ENCODE peak calls at places on chromosomes 2 and 18, in seven cellular contexts. One of them, this sample, is unnamed.

GRCh38 chr2:223930002-223930976 is 14.8 kb downstream of the WDFY1 start:
- DNase-seq in progenitor cell of endocrine pancreas: no peak
- DNase-seq in stimulated activated CD8-positive, alpha-beta memory T cell treated with anti-CD3 and anti-CD28 coated beads, Interleukin-12 subunit alpha, Interleukin-12 subunit beta, amount 100 ng/mL, for 4 hours: no peak
- DNase-seq in epithelial cell of proximal tubule: peak; percentile 55
- DNase-seq in stimulated activated CD4-positive, alpha-beta T cell treated with anti-CD3 and anti-CD28 coated beads, TNF-alpha, amount 100 ng/mL, for 1 hour: no peak
- DNase-seq in lower leg skin: peak; percentile 58
- DNase-seq in M059J: no peak
- DNase-seq in this sample: no peak

GRCh38 chr18:72866901-72867701 is 686 bp downstream of the NETO1 start:
- DNase-seq in stimulated activated CD4-positive, alpha-beta T cell treated with anti-CD3 and anti-CD28 coated beads, TNF-alpha, amount 100 ng/mL, for 1 hour: no peak
- DNase-seq in stimulated activated CD8-positive, alpha-beta memory T cell treated with anti-CD3 and anti-CD28 coated beads, Interleukin-12 subunit alpha, Interleukin-12 subunit beta, amount 100 ng/mL, for 4 hours: no peak
- DNase-seq in progenitor cell of endocrine pancreas: peak; percentile 27
- DNase-seq in M059J: no peak
- DNase-seq in lower leg skin: no peak
- DNase-seq in epithelial cell of proximal tubule: no peak
- DNase-seq in this sample: peak; percentile 50

GRCh38 chr2:219689676-219690628 is 62.5 kb downstream of the SLC4A3 start:
- DNase-seq in M059J: peak; percentile 73
- DNase-seq in stimulated activated CD8-positive, alpha-beta memory T cell treated with anti-CD3 and anti-CD28 coated beads, Interleukin-12 subunit alpha, Interleukin-12 subunit beta, amount 100 ng/mL, for 4 hours: no peak
- DNase-seq in progenitor cell of endocrine pancreas: no peak
- DNase-seq in stimulated activated CD4-positive, alpha-beta T cell treated with anti-CD3 and anti-CD28 coated beads, TNF-alpha, amount 100 ng/mL, for 1 hour: no peak
- DNase-seq in epithelial cell of proximal tubule: no peak
- DNase-seq in lower leg skin: peak; percentile 34
- DNase-seq in this sample: peak; percentile 55

GRCh38 chr2:128600606-128601297 is 282.1 kb upstream of the HS6ST1 start:
- DNase-seq in epithelial cell of proximal tubule: no peak
- DNase-seq in M059J: no peak
- DNase-seq in stimulated activated CD8-positive, alpha-beta memory T cell treated with anti-CD3 and anti-CD28 coated beads, Interleukin-12 subunit alpha, Interleukin-12 subunit beta, amount 100 ng/mL, for 4 hours: no peak
- DNase-seq in progenitor cell of endocrine pancreas: no peak
- DNase-seq in stimulated activated CD4-positive, alpha-beta T cell treated with anti-CD3 and anti-CD28 coated beads, TNF-alpha, amount 100 ng/mL, for 1 hour: no peak
- DNase-seq in lower leg skin: no peak
- DNase-seq in this sample: no peak

GRCh38 chr2:47784349-47784851 is 1.5 kb downstream of the MSH6 start:
- DNase-seq in progenitor cell of endocrine pancreas: no peak
- DNase-seq in lower leg skin: no peak
- DNase-seq in epithelial cell of proximal tubule: no peak
- DNase-seq in stimulated activated CD4-positive, alpha-beta T cell treated with anti-CD3 and anti-CD28 coated beads, TNF-alpha, amount 100 ng/mL, for 1 hour: no peak
- DNase-seq in stimulated activated CD8-positive, alpha-beta memory T cell treated with anti-CD3 and anti-CD28 coated beads, Interleukin-12 subunit alpha, Interleukin-12 subunit beta, amount 100 ng/mL, for 4 hours: no peak
- DNase-seq in M059J: no peak
- DNase-seq in this sample: peak; percentile 26

GRCh38 chr18:58847383-58848071 is 17.1 kb upstream of the ZNF532 start:
- DNase-seq in epithelial cell of proximal tubule: no peak
- DNase-seq in lower leg skin: no peak
- DNase-seq in stimulated activated CD4-positive, alpha-beta T cell treated with anti-CD3 and anti-CD28 coated beads, TNF-alpha, amount 100 ng/mL, for 1 hour: no peak
- DNase-seq in stimulated activated CD8-positive, alpha-beta memory T cell treated with anti-CD3 and anti-CD28 coated beads, Interleukin-12 subunit alpha, Interleukin-12 subunit beta, amount 100 ng/mL, for 4 hours: no peak
- DNase-seq in M059J: no peak
- DNase-seq in progenitor cell of endocrine pancreas: no peak
- DNase-seq in this sample: peak; percentile 28

GRCh38 chr2:46333912-46334311 is 36.7 kb downstream of the EPAS1 start:
- DNase-seq in progenitor cell of endocrine pancreas: no peak
- DNase-seq in lower leg skin: no peak
- DNase-seq in stimulated activated CD4-positive, alpha-beta T cell treated with anti-CD3 and anti-CD28 coated beads, TNF-alpha, amount 100 ng/mL, for 1 hour: no peak
- DNase-seq in epithelial cell of proximal tubule: no peak
- DNase-seq in M059J: peak; percentile 58
- DNase-seq in stimulated activated CD8-positive, alpha-beta memory T cell treated with anti-CD3 and anti-CD28 coated beads, Interleukin-12 subunit alpha, Interleukin-12 subunit beta, amount 100 ng/mL, for 4 hours: no peak
- DNase-seq in this sample: no peak

GRCh38 chr2:118496870-118497611 is 350.4 kb downstream of the EN1 start:
- DNase-seq in lower leg skin: no peak
- DNase-seq in epithelial cell of proximal tubule: no peak
- DNase-seq in progenitor cell of endocrine pancreas: no peak
- DNase-seq in M059J: no peak
- DNase-seq in stimulated activated CD8-positive, alpha-beta memory T cell treated with anti-CD3 and anti-CD28 coated beads, Interleukin-12 subunit alpha, Interleukin-12 subunit beta, amount 100 ng/mL, for 4 hours: no peak
- DNase-seq in stimulated activated CD4-positive, alpha-beta T cell treated with anti-CD3 and anti-CD28 coated beads, TNF-alpha, amount 100 ng/mL, for 1 hour: no peak
- DNase-seq in this sample: no peak

GRCh38 chr2:44759823-44760222 is 181.7 kb upstream of the SIX3 start:
- DNase-seq in stimulated activated CD4-positive, alpha-beta T cell treated with anti-CD3 and anti-CD28 coated beads, TNF-alpha, amount 100 ng/mL, for 1 hour: no peak
- DNase-seq in epithelial cell of proximal tubule: no peak
- DNase-seq in stimulated activated CD8-positive, alpha-beta memory T cell treated with anti-CD3 and anti-CD28 coated beads, Interleukin-12 subunit alpha, Interleukin-12 subunit beta, amount 100 ng/mL, for 4 hours: no peak
- DNase-seq in lower leg skin: no peak
- DNase-seq in progenitor cell of endocrine pancreas: no peak
- DNase-seq in M059J: no peak
- DNase-seq in this sample: no peak

GRCh38 chr2:105977212-105977611 is 216.9 kb downstream of the UXS1 start:
- DNase-seq in stimulated activated CD8-positive, alpha-beta memory T cell treated with anti-CD3 and anti-CD28 coated beads, Interleukin-12 subunit alpha, Interleukin-12 subunit beta, amount 100 ng/mL, for 4 hours: no peak
- DNase-seq in epithelial cell of proximal tubule: no peak
- DNase-seq in progenitor cell of endocrine pancreas: no peak
- DNase-seq in stimulated activated CD4-positive, alpha-beta T cell treated with anti-CD3 and anti-CD28 coated beads, TNF-alpha, amount 100 ng/mL, for 1 hour: no peak
- DNase-seq in lower leg skin: no peak
- DNase-seq in M059J: peak; percentile 87
- DNase-seq in this sample: no peak

GRCh38 chr2:7837232-7837760 is 844.6 kb upstream of the ID2 start:
- DNase-seq in stimulated activated CD8-positive, alpha-beta memory T cell treated with anti-CD3 and anti-CD28 coated beads, Interleukin-12 subunit alpha, Interleukin-12 subunit beta, amount 100 ng/mL, for 4 hours: no peak
- DNase-seq in M059J: no peak
- DNase-seq in epithelial cell of proximal tubule: no peak
- DNase-seq in progenitor cell of endocrine pancreas: no peak
- DNase-seq in lower leg skin: no peak
- DNase-seq in stimulated activated CD4-positive, alpha-beta T cell treated with anti-CD3 and anti-CD28 coated beads, TNF-alpha, amount 100 ng/mL, for 1 hour: no peak
- DNase-seq in this sample: no peak

GRCh38 chr2:60391250-60392013 is 162.0 kb downstream of the BCL11A start:
- DNase-seq in stimulated activated CD8-positive, alpha-beta memory T cell treated with anti-CD3 and anti-CD28 coated beads, Interleukin-12 subunit alpha, Interleukin-12 subunit beta, amount 100 ng/mL, for 4 hours: no peak
- DNase-seq in epithelial cell of proximal tubule: no peak
- DNase-seq in progenitor cell of endocrine pancreas: no peak
- DNase-seq in lower leg skin: no peak
- DNase-seq in M059J: no peak
- DNase-seq in stimulated activated CD4-positive, alpha-beta T cell treated with anti-CD3 and anti-CD28 coated beads, TNF-alpha, amount 100 ng/mL, for 1 hour: no peak
- DNase-seq in this sample: no peak

GRCh38 chr18:36451454-36452251 is 154.1 kb downstream of the FHOD3 start:
- DNase-seq in stimulated activated CD8-positive, alpha-beta memory T cell treated with anti-CD3 and anti-CD28 coated beads, Interleukin-12 subunit alpha, Interleukin-12 subunit beta, amount 100 ng/mL, for 4 hours: no peak
- DNase-seq in stimulated activated CD4-positive, alpha-beta T cell treated with anti-CD3 and anti-CD28 coated beads, TNF-alpha, amount 100 ng/mL, for 1 hour: no peak
- DNase-seq in M059J: no peak
- DNase-seq in progenitor cell of endocrine pancreas: no peak
- DNase-seq in lower leg skin: no peak
- DNase-seq in epithelial cell of proximal tubule: no peak
- DNase-seq in this sample: no peak

GRCh38 chr18:49843131-49843530 is 29.8 kb upstream of the ACAA2 start:
- DNase-seq in epithelial cell of proximal tubule: no peak
- DNase-seq in stimulated activated CD8-positive, alpha-beta memory T cell treated with anti-CD3 and anti-CD28 coated beads, Interleukin-12 subunit alpha, Interleukin-12 subunit beta, amount 100 ng/mL, for 4 hours: no peak
- DNase-seq in stimulated activated CD4-positive, alpha-beta T cell treated with anti-CD3 and anti-CD28 coated beads, TNF-alpha, amount 100 ng/mL, for 1 hour: no peak
- DNase-seq in lower leg skin: no peak
- DNase-seq in M059J: no peak
- DNase-seq in progenitor cell of endocrine pancreas: no peak
- DNase-seq in this sample: no peak

GRCh38 chr18:73752965-73753364 is 394.7 kb downstream of the FBXO15 start:
- DNase-seq in epithelial cell of proximal tubule: no peak
- DNase-seq in stimulated activated CD4-positive, alpha-beta T cell treated with anti-CD3 and anti-CD28 coated beads, TNF-alpha, amount 100 ng/mL, for 1 hour: no peak
- DNase-seq in lower leg skin: no peak
- DNase-seq in progenitor cell of endocrine pancreas: no peak
- DNase-seq in M059J: peak; percentile 23
- DNase-seq in stimulated activated CD8-positive, alpha-beta memory T cell treated with anti-CD3 and anti-CD28 coated beads, Interleukin-12 subunit alpha, Interleukin-12 subunit beta, amount 100 ng/mL, for 4 hours: no peak
- DNase-seq in this sample: no peak

GRCh38 chr2:128746356-128746755 is 427.7 kb upstream of the HS6ST1 start:
- DNase-seq in epithelial cell of proximal tubule: no peak
- DNase-seq in lower leg skin: no peak
- DNase-seq in progenitor cell of endocrine pancreas: no peak
- DNase-seq in stimulated activated CD8-positive, alpha-beta memory T cell treated with anti-CD3 and anti-CD28 coated beads, Interleukin-12 subunit alpha, Interleukin-12 subunit beta, amount 100 ng/mL, for 4 hours: no peak
- DNase-seq in M059J: no peak
- DNase-seq in stimulated activated CD4-positive, alpha-beta T cell treated with anti-CD3 and anti-CD28 coated beads, TNF-alpha, amount 100 ng/mL, for 1 hour: no peak
- DNase-seq in this sample: no peak

GRCh38 chr2:236557894-236558532 is 11.6 kb upstream of the ACKR3 start:
- DNase-seq in M059J: no peak
- DNase-seq in progenitor cell of endocrine pancreas: no peak
- DNase-seq in lower leg skin: no peak
- DNase-seq in stimulated activated CD4-positive, alpha-beta T cell treated with anti-CD3 and anti-CD28 coated beads, TNF-alpha, amount 100 ng/mL, for 1 hour: no peak
- DNase-seq in epithelial cell of proximal tubule: no peak
- DNase-seq in stimulated activated CD8-positive, alpha-beta memory T cell treated with anti-CD3 and anti-CD28 coated beads, Interleukin-12 subunit alpha, Interleukin-12 subunit beta, amount 100 ng/mL, for 4 hours: no peak
- DNase-seq in this sample: no peak

GRCh38 chr2:69211111-69211510 is 175.9 kb downstream of the GFPT1 start:
- DNase-seq in M059J: no peak
- DNase-seq in stimulated activated CD4-positive, alpha-beta T cell treated with anti-CD3 and anti-CD28 coated beads, TNF-alpha, amount 100 ng/mL, for 1 hour: no peak
- DNase-seq in progenitor cell of endocrine pancreas: no peak
- DNase-seq in epithelial cell of proximal tubule: no peak
- DNase-seq in stimulated activated CD8-positive, alpha-beta memory T cell treated with anti-CD3 and anti-CD28 coated beads, Interleukin-12 subunit alpha, Interleukin-12 subunit beta, amount 100 ng/mL, for 4 hours: no peak
- DNase-seq in lower leg skin: no peak
- DNase-seq in this sample: no peak

GRCh38 chr2:156657809-156658208 is 221.6 kb downstream of the GPD2 start:
- DNase-seq in stimulated activated CD4-positive, alpha-beta T cell treated with anti-CD3 and anti-CD28 coated beads, TNF-alpha, amount 100 ng/mL, for 1 hour: no peak
- DNase-seq in progenitor cell of endocrine pancreas: no peak
- DNase-seq in epithelial cell of proximal tubule: no peak
- DNase-seq in M059J: no peak
- DNase-seq in stimulated activated CD8-positive, alpha-beta memory T cell treated with anti-CD3 and anti-CD28 coated beads, Interleukin-12 subunit alpha, Interleukin-12 subunit beta, amount 100 ng/mL, for 4 hours: no peak
- DNase-seq in lower leg skin: no peak
- DNase-seq in this sample: no peak

GRCh38 chr2:29005331-29005730 is 24.2 kb downstream of the TOGARAM2 start:
- DNase-seq in epithelial cell of proximal tubule: no peak
- DNase-seq in stimulated activated CD4-positive, alpha-beta T cell treated with anti-CD3 and anti-CD28 coated beads, TNF-alpha, amount 100 ng/mL, for 1 hour: no peak
- DNase-seq in lower leg skin: no peak
- DNase-seq in stimulated activated CD8-positive, alpha-beta memory T cell treated with anti-CD3 and anti-CD28 coated beads, Interleukin-12 subunit alpha, Interleukin-12 subunit beta, amount 100 ng/mL, for 4 hours: no peak
- DNase-seq in M059J: no peak
- DNase-seq in progenitor cell of endocrine pancreas: no peak
- DNase-seq in this sample: no peak

GRCh38 chr18:24910217-24910616 is 441.7 kb downstream of the ZNF521 start:
- DNase-seq in M059J: no peak
- DNase-seq in progenitor cell of endocrine pancreas: no peak
- DNase-seq in epithelial cell of proximal tubule: no peak
- DNase-seq in stimulated activated CD4-positive, alpha-beta T cell treated with anti-CD3 and anti-CD28 coated beads, TNF-alpha, amount 100 ng/mL, for 1 hour: no peak
- DNase-seq in stimulated activated CD8-positive, alpha-beta memory T cell treated with anti-CD3 and anti-CD28 coated beads, Interleukin-12 subunit alpha, Interleukin-12 subunit beta, amount 100 ng/mL, for 4 hours: no peak
- DNase-seq in lower leg skin: no peak
- DNase-seq in this sample: no peak

GRCh38 chr2:219252084-219252483 is 959 bp upstream of the TUBA4B start:
- DNase-seq in M059J: peak; percentile 32
- DNase-seq in stimulated activated CD4-positive, alpha-beta T cell treated with anti-CD3 and anti-CD28 coated beads, TNF-alpha, amount 100 ng/mL, for 1 hour: no peak
- DNase-seq in lower leg skin: no peak
- DNase-seq in epithelial cell of proximal tubule: no peak
- DNase-seq in progenitor cell of endocrine pancreas: no peak
- DNase-seq in stimulated activated CD8-positive, alpha-beta memory T cell treated with anti-CD3 and anti-CD28 coated beads, Interleukin-12 subunit alpha, Interleukin-12 subunit beta, amount 100 ng/mL, for 4 hours: no peak
- DNase-seq in this sample: no peak

GRCh38 chr2:152407806-152408205 is 72.8 kb downstream of the FMNL2 start:
- DNase-seq in epithelial cell of proximal tubule: no peak
- DNase-seq in M059J: no peak
- DNase-seq in lower leg skin: no peak
- DNase-seq in progenitor cell of endocrine pancreas: no peak
- DNase-seq in stimulated activated CD4-positive, alpha-beta T cell treated with anti-CD3 and anti-CD28 coated beads, TNF-alpha, amount 100 ng/mL, for 1 hour: no peak
- DNase-seq in stimulated activated CD8-positive, alpha-beta memory T cell treated with anti-CD3 and anti-CD28 coated beads, Interleukin-12 subunit alpha, Interleukin-12 subunit beta, amount 100 ng/mL, for 4 hours: no peak
- DNase-seq in this sample: no peak

GRCh38 chr2:188580738-188581137 is 289.1 kb downstream of the GULP1 start:
- DNase-seq in stimulated activated CD4-positive, alpha-beta T cell treated with anti-CD3 and anti-CD28 coated beads, TNF-alpha, amount 100 ng/mL, for 1 hour: no peak
- DNase-seq in epithelial cell of proximal tubule: no peak
- DNase-seq in stimulated activated CD8-positive, alpha-beta memory T cell treated with anti-CD3 and anti-CD28 coated beads, Interleukin-12 subunit alpha, Interleukin-12 subunit beta, amount 100 ng/mL, for 4 hours: no peak
- DNase-seq in progenitor cell of endocrine pancreas: no peak
- DNase-seq in M059J: no peak
- DNase-seq in lower leg skin: no peak
- DNase-seq in this sample: no peak

GRCh38 chr2:36478332-36478738 is 119.6 kb downstream of the FEZ2 start:
- DNase-seq in lower leg skin: no peak
- DNase-seq in epithelial cell of proximal tubule: no peak
- DNase-seq in stimulated activated CD8-positive, alpha-beta memory T cell treated with anti-CD3 and anti-CD28 coated beads, Interleukin-12 subunit alpha, Interleukin-12 subunit beta, amount 100 ng/mL, for 4 hours: no peak
- DNase-seq in M059J: peak; percentile 94
- DNase-seq in progenitor cell of endocrine pancreas: no peak
- DNase-seq in stimulated activated CD4-positive, alpha-beta T cell treated with anti-CD3 and anti-CD28 coated beads, TNF-alpha, amount 100 ng/mL, for 1 hour: no peak
- DNase-seq in this sample: no peak

GRCh38 chr2:127101756-127102463 is 5.0 kb downstream of the BIN1 start:
- DNase-seq in progenitor cell of endocrine pancreas: no peak
- DNase-seq in epithelial cell of proximal tubule: no peak
- DNase-seq in lower leg skin: no peak
- DNase-seq in stimulated activated CD8-positive, alpha-beta memory T cell treated with anti-CD3 and anti-CD28 coated beads, Interleukin-12 subunit alpha, Interleukin-12 subunit beta, amount 100 ng/mL, for 4 hours: no peak
- DNase-seq in stimulated activated CD4-positive, alpha-beta T cell treated with anti-CD3 and anti-CD28 coated beads, TNF-alpha, amount 100 ng/mL, for 1 hour: no peak
- DNase-seq in M059J: no peak
- DNase-seq in this sample: no peak

GRCh38 chr2:114119846-114120348 is 230.0 kb downstream of the ACTR3 start:
- DNase-seq in stimulated activated CD4-positive, alpha-beta T cell treated with anti-CD3 and anti-CD28 coated beads, TNF-alpha, amount 100 ng/mL, for 1 hour: no peak
- DNase-seq in progenitor cell of endocrine pancreas: no peak
- DNase-seq in stimulated activated CD8-positive, alpha-beta memory T cell treated with anti-CD3 and anti-CD28 coated beads, Interleukin-12 subunit alpha, Interleukin-12 subunit beta, amount 100 ng/mL, for 4 hours: no peak
- DNase-seq in lower leg skin: no peak
- DNase-seq in epithelial cell of proximal tubule: no peak
- DNase-seq in M059J: peak; percentile 7
- DNase-seq in this sample: no peak